ENCODE peak calls at places on chromosomes 12 and 14, in five cellular contexts. D, M, E, O and Z are unnamed samples.

GRCh38 chr12:130437555-130438242 is 100.0 kb downstream of the PIWIL1 start:
- DNase-seq in D (no peak), M (peak; percentile 59), E (no peak), O (no peak), Z (no peak)

GRCh38 chr12:116236148-116236731 is 41.3 kb downstream of the MED13L start:
- DNase-seq in O (peak; percentile 32), E (peak; percentile 71), M (no peak), D (no peak), Z (peak; percentile 69)

GRCh38 chr12:46455648-46456352 is 83.2 kb upstream of the SLC38A2 start:
- DNase-seq in D (no peak), O (no peak), E (no peak), M (no peak), Z (no peak)

GRCh38 chr12:3115078-3115477 is 37.9 kb downstream of the TSPAN9 start:
- DNase-seq in E (no peak), D (no peak), M (no peak), O (no peak), Z (no peak)

GRCh38 chr12:75642226-75642625 is 130.8 kb upstream of the KRR1 start:
- DNase-seq in M (no peak), E (no peak), O (no peak), D (no peak), Z (peak; percentile 36)

GRCh38 chr12:57893460-57894353 is 47.2 kb upstream of the CTDSP2 start:
- DNase-seq in E (peak; percentile 97), D (no peak), O (peak; percentile 82), M (peak; percentile 95), Z (peak; percentile 95)

GRCh38 chr14:90344285-90344684 is 12.5 kb upstream of the NRDE2 start:
- DNase-seq in M (no peak), O (no peak), D (no peak), E (no peak), Z (no peak)

GRCh38 chr12:70849265-70849960 is 71.1 kb downstream of the PTPRR start:
- DNase-seq in E (peak; percentile 82), D (no peak), M (no peak), O (no peak), Z (peak; percentile 20)

GRCh38 chr14:90649096-90649495 is 167.1 kb downstream of the TTC7B start:
- DNase-seq in O (no peak), D (no peak), E (peak; percentile 41), M (no peak), Z (peak; percentile 81)

GRCh38 chr14:60090864-60091519 is 731 bp upstream of the PCNX4 start:
- DNase-seq in M (no peak), D (peak; percentile 5), E (peak; percentile 85), O (peak; percentile 21), Z (peak; percentile 82)

GRCh38 chr12:131458048-131458374 is 252.9 kb upstream of the SFSWAP start:
- DNase-seq in O (no peak), D (no peak), E (no peak), M (no peak), Z (no peak)

GRCh38 chr12:105214670-105215375 is 21.2 kb downstream of the APPL2 start:
- DNase-seq in E (peak; percentile 32), D (no peak), M (peak; percentile 93), O (no peak), Z (no peak)

DNA sequence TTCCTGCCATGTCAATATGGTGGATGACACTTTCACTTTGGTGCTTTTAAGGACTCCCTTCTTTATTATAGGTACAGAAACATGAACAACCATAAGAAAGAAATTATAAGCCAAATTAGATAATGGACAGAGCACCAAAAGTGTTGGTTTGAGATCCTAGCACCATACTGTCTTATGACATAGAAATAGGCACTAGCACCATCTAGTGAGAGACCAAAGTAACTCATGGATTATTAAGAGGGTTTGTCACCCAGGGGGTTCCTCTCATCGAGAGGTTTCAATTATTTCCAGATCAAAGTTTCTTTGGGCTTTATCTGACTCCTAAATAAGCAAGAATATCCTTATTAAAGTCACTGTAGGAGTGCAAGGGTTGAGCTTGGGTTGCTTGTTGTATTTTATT is 153.0 kb upstream of the DIO2 start:
- DNase-seq in E (peak; percentile 61), D (no peak), M (no peak), O (no peak), Z (peak; percentile 28)
- TF ChIP-seq CTCF in E (peak; percentile 57), D (peak; percentile 33), M (peak; percentile 12), O (no peak), Z (peak; percentile 41)

GRCh38 chr12:132623072-132623869 is 4.7 kb downstream of the P2RX2 start:
- DNase-seq in E (no peak), O (no peak), D (no peak), M (peak; percentile 66), Z (no peak)

GRCh38 chr12:132624186-132624855 is 5.7 kb downstream of the P2RX2 start:
- DNase-seq in O (no peak), M (no peak), E (no peak), D (no peak), Z (no peak)

GRCh38 chr12:132621657-132622435 is 3.3 kb downstream of the P2RX2 start:
- DNase-seq in E (no peak), O (no peak), D (no peak), M (peak; percentile 61), Z (no peak)

GRCh38 chr12:132620893-132621656 is 2.5 kb downstream of the P2RX2 start:
- DNase-seq in O (no peak), D (no peak), M (peak; percentile 53), E (no peak), Z (no peak)

DNA sequence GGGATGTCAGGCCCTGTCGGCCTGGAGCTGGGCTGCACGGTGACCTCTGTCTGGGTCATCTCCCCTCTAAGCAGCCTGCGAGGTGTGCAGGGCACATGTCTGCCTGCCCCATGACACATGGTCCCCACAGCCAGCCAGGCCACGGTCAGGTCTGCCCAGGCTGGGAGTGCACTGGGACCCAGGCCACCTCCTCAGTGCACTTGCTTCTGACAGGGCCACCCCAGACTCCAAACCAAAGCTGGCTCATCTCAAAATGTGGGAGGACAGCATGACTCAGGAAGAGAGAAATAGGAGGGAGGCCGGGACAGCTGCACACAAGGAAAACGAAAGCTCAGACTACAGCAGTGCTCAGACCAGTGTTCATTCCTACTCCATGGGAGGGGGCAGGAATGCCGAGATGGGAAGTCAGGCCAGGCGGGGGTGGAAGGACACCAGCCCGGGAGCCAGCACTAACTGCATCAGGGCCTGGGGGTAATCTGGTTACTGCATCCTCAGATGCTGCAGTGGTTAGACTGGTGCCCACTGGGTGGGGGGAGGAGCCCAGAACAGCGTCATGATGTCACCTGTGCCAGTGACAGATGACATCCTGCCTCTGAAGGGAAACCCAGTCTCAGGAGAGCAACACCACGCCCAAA is 4.0 kb downstream of the P2RX2 start:
- DNase-seq in M (peak; percentile 83), O (no peak), D (no peak), E (peak; percentile 88), Z (peak; percentile 64)
- H3K4me3 ChIP-seq in M (no peak overlapping the region), O (no peak overlapping the region), D (no peak overlapping the region), E (peak overlapping the region; percentile 12), Z (no peak overlapping the region)

GRCh38 chr12:25585021-25585523 is 32.0 kb upstream of the LMNTD1 start:
- DNase-seq in D (no peak), O (peak; percentile 31), E (peak; percentile 96), M (no peak), Z (peak; percentile 80)

GRCh38 chr12:25585662-25586061 is 32.6 kb upstream of the LMNTD1 start:
- DNase-seq in O (no peak), D (no peak), E (no peak), M (no peak), Z (no peak)

GRCh38 chr12:25581067-25581466 is 28.0 kb upstream of the LMNTD1 start:
- DNase-seq in D (no peak), M (no peak), E (no peak), O (no peak), Z (no peak)

GRCh38 chr12:25587346-25587745 is 34.3 kb upstream of the LMNTD1 start:
- DNase-seq in O (no peak), D (no peak), E (no peak), M (no peak), Z (no peak)

GRCh38 chr12:25583545-25583944 is 30.5 kb upstream of the LMNTD1 start:
- DNase-seq in D (no peak), M (no peak), E (peak; percentile 78), O (no peak), Z (no peak)
- TF ChIP-seq CTCF in D (no peak), M (peak; percentile 27), E (peak; percentile 43), O (peak; percentile 22), Z (peak; percentile 15)

GRCh38 chr12:12007001-12007712 is 63.6 kb upstream of the BCL2L14 start:
- DNase-seq in D (no peak), E (no peak), O (no peak), M (no peak), Z (peak; percentile 71)

GRCh38 chr12:12010277-12011031 is 60.3 kb upstream of the BCL2L14 start:
- DNase-seq in E (peak; percentile 69), O (no peak), M (no peak), D (peak; percentile 24), Z (peak; percentile 89)

GRCh38 chr12:12008232-12008850 is 62.4 kb upstream of the BCL2L14 start:
- DNase-seq in M (no peak), D (no peak), O (no peak), E (no peak), Z (no peak)

GRCh38 chr12:12007713-12008231 is 63.0 kb upstream of the BCL2L14 start:
- DNase-seq in O (no peak), M (no peak), E (no peak), D (no peak), Z (no peak)

DNA sequence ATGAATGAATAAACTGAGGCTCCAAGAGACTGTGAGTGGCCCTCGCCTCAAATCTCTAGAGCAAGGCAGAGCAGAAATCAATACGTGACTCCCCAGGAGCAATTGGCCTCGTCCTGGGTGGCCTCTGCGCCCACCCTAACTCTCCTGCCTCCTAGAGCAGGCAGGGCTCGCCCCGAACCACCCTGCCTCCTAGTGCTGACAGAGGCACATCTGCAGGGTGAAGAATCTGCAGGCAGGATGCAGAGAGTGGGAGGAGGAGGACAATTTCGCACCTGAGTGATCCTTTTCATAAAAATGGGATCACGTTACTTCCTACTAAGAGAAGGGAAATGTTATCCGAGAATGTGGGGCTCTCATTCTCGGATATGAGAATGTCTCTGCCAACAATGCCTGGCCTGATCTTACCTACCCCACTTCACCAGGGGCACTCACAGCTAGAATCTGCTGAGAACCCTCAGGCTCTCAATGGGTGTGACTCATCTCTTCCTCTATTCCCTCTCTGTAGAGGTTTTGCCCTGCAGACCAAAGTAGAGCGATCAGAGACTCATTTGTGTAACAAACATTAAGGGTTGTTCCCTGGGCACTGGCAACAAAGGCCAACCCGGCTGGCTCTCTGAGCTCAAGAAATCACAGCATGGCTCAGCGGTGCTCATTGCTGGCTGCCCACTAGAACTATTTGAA is 61.7 kb upstream of the BCL2L14 start:
- DNase-seq in O (no peak), D (no peak), E (peak; percentile 33), M (no peak), Z (peak; percentile 92)
- H3K4me3 ChIP-seq in O (no peak overlapping the region), D (no peak overlapping the region), E (no peak overlapping the region), M (no peak overlapping the region), Z (no peak overlapping the region)

DNA sequence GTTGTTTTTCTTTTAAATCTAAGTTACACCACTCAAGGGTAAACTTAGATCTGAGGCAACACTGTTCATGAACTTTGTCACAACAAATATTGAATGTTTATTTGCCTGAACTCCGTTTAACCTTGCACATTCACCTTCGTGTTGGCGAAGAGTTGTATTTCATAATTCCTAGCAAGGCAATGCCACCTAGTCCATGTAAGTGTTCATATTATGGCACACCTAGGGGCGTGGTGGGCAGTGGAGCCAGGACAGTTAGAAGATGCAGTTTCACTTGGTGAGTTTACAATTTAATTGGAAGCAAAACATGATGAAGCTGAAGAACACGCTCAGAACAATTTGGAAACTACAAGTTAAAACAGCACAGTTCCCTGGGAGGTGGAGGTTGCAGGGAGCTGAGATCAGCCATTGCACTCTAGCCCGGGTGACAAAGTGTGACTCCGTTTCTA is 30.4 kb upstream of the GNPNAT1 start:
- DNase-seq in O (no peak), M (no peak), D (no peak), E (no peak), Z (no peak)
- TF ChIP-seq CTCF in O (no peak), M (no peak), D (no peak), E (no peak), Z (no peak)

GRCh38 chr14:52844262-52845060 is 53.1 kb upstream of the GNPNAT1 start:
- DNase-seq in E (no peak), D (no peak), O (no peak), M (no peak), Z (no peak)
- H3K4me3 ChIP-seq in E (no peak overlapping the region), D (no peak overlapping the region), O (no peak overlapping the region), M (no peak overlapping the region), Z (no peak overlapping the region)